ENCODE peak calls at places on chromosomes 3 and 15, in seven cellular contexts. N is endothelial cell of umbilical vein, G is heart left ventricle, W is uterus, S is tibial nerve, R is GM12878, X is lower leg skin. Z is an unnamed sample.
A peak's percentile ranks its signal among the peaks of the same experiment; 100 is the strongest.

GRCh38 chr3:104388624-104389023 is 978.1 kb upstream of the ALCAM start:
- DNase-seq in G (no peak), W (no peak), S (no peak), X (no peak), N (peak; percentile 16), R (no peak), Z (no peak)

GRCh38 chr15:91135201-91136130 is 35.4 kb downstream of the SV2B start:
- DNase-seq in R (peak; percentile 36), G (no peak), S (no peak), N (no peak), X (no peak), W (no peak), Z (no peak)

GRCh38 chr3:75906555-75907112 is 121.3 kb upstream of the ZNF717 start:
- DNase-seq in G (no peak), N (no peak), S (no peak), X (no peak), R (no peak), W (no peak), Z (no peak)

GRCh38 chr3:193522473-193522872 is 32.2 kb downstream of the ATP13A4 start:
- DNase-seq in N (no peak), X (peak; percentile 28), S (no peak), R (no peak), W (no peak), G (no peak), Z (no peak)

GRCh38 chr3:114253505-114253904 is 16.1 kb upstream of the ZNF80 start:
- DNase-seq in S (no peak), W (no peak), R (no peak), G (no peak), X (no peak), N (no peak), Z (no peak)

GRCh38 chr15:88912500-88912921 is 668 bp downstream of the MFGE8 start:
- DNase-seq in W (peak; percentile 67), N (no peak), S (no peak), X (no peak), G (peak; percentile 79), R (no peak), Z (no peak)

GRCh38 chr3:40313975-40314860 is 4.7 kb downstream of the EIF1B start:
- DNase-seq in R (no peak), N (peak; percentile 2), S (peak; percentile 18), X (peak; percentile 33), W (no peak), G (no peak), Z (no peak)

GRCh38 chr15:88769161-88769971 is 33.9 kb upstream of the ACAN start:
- DNase-seq in S (no peak), G (no peak), W (no peak), X (no peak), N (no peak), R (no peak), Z (no peak)

GRCh38 chr3:10932596-10932995 is 60.0 kb upstream of the SLC6A1 start:
- DNase-seq in R (no peak), G (no peak), S (no peak), N (no peak), W (no peak), X (no peak), Z (no peak)

GRCh38 chr3:73072634-73073033 is 11.2 kb downstream of the EBLN2 start:
- DNase-seq in X (no peak), W (no peak), G (no peak), R (no peak), N (no peak), S (no peak), Z (no peak)

GRCh38 chr3:113985526-113985925 is 37.7 kb downstream of the ZDHHC23 start:
- DNase-seq in S (no peak), G (no peak), R (peak; percentile 16), W (no peak), X (no peak), N (no peak), Z (no peak)

DNA sequence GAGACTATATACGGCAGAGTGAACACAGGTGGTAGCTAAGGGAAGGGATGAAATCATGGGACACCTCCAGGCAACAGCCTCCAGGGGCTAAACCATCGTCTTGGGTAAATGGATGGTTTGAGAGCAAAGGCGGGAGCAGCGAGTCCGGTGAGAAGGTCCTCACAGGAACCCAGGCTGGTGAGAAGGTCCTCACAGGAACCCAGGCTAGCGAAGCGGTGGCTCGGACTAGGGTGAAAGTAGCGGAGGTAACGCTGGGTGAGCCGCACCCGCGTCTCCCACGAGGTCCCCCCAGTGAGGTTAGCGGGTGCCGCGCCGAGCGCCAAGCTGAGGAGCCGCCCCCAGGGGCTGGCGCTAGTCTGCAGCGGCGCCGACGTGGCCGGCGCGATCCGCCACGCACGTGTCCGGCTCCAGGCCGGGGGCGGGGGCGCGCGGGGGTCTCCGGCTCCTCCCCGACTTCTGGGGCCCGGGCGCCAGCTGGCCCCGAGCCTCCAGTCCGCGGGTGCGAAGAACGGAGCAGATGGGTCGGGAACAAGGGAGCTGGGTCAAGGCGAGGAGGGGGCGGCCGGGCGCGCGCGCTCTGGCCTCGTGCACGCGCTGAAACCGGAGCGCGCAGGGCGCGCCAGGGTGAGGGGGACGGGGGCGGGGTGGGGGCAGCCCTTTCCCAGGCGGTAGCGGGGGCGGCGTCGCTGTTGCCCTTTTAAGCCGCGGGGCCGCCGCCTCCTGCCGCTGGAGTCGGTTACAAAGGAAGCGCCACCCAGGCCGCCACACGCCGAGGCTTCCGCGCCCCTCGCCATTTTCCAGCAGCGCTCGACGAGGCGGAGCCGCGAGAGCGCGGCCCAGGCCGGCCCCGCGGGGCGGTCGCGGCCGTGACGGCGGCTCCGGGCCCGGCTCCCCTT is at the start of gene UBE2Q2:
- DNase-seq in S (peak; percentile 43), X (peak; percentile 34), N (peak; percentile 71), R (no peak), G (peak; percentile 90), W (peak; percentile 72), Z (peak; percentile 72)
- TF ChIP-seq POLR2A in S (no peak), X (no peak), N (no peak), R (peak; percentile 81), G (no peak), W (peak; percentile 65), Z (no peak)

GRCh38 chr3:28239108-28239507 is 2.3 kb upstream of the CMC1 start:
- DNase-seq in W (no peak), R (no peak), S (no peak), N (no peak), G (no peak), X (no peak), Z (no peak)

GRCh38 chr3:28242519-28242918 is 1.1 kb downstream of the CMC1 start:
- DNase-seq in W (no peak), X (no peak), S (no peak), R (no peak), N (no peak), G (no peak), Z (no peak)

GRCh38 chr3:28243424-28244106 is 2.1 kb downstream of the CMC1 start:
- DNase-seq in W (no peak), X (no peak), R (no peak), S (no peak), N (no peak), G (no peak), Z (no peak)

GRCh38 chr3:28240440-28240839 is 979 bp upstream of the CMC1 start:
- DNase-seq in G (no peak), N (peak; percentile 1), S (no peak), X (no peak), R (no peak), W (no peak), Z (no peak)

DNA sequence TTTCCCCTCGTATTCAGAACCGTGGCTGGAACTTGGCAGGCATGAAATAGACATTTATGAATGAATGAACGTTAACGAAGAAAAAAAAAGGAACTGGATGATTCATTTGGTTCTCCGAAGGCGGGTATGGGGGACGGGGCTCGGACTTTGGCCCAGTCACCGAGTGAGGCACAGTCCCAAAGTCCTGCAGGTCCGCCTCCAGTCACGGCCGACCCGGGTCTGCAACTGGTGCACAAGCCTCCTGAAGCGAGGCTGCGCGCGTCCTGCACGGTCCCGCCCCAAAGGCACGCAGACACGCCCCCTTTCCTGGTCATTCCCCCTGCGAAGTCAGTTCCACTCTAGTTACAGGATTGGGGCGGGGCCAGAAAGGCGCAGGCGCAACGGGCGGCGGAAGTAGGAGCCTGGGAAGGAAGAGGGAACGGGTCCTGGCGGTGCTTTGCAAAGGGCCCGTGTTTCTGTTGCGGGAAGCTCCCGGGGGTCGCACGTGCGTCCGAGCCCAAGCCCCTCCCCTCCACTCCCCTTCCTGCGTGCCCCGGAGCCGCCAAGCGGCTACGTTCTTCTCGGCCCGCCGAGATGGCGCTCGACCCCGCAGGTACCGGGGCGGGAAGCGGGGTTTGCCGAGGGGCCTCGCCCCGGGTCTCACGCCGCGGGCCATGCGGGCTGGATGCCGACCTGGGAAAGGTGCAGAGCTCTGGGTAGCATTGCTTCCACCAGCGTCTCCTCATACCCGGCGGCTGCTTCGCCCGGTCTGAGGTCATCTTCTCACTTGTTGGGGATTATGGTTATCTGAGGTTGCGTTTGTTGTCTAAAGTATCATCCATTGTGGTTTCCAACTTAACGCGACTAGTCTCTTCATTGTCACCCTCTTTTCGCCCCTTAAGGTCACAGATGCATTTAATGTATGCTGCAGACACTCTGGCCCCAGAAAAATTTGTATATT is at the start of gene CMC1:
- DNase-seq in W (peak; percentile 98), N (peak; percentile 98), R (peak; percentile 85), G (peak; percentile 99), X (peak; percentile 97), S (peak; percentile 97), Z (peak; percentile 68)
- TF ChIP-seq POLR2A in W (peak; percentile 85), N (peak; percentile 91), R (peak; percentile 84), G (peak; percentile 95), X (no peak), S (peak; percentile 75), Z (peak; percentile 87)

DNA sequence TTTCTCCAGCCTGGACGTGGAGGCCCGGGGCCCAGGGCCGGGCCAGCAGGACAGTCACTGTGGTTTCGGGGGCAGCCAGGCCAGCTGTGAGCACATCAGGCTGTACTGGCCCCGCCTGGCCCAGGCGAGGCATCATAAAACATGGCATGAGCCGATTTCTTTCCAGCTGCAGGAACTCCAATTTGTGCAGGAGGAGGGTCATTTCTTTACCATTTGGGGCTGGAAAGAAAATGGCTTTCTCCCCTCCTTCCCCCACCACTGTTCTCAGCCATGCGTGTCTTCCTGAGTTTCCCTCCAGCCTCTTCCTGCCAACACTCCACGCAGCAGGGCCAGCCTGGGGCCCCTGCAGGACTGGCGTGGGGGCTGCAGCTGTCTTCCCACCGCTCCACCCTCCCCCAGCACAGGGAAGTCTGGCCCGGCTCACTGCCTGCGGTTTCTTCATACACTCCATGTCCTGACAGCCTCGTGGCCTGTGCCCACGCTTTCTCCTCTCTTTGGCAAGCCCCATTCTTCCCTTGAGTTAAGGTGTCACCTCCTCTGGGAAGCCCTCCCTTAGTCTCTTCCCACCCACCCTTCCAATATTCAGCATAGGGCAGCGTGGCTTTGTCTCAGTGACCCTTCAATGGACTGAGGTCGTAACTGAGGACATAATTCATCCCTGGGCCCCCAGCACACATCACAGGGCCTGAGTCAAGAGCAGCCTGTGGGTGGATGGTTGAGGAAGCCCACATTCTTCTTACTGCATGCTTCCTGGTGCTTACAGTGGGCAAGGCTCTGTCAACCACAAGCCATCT is 135.8 kb downstream of the CHSY1 start:
- DNase-seq in S (peak; percentile 36), G (no peak), R (no peak), N (no peak), W (peak; percentile 68), X (no peak), Z (no peak)
- TF ChIP-seq POLR2A in S (no peak), G (no peak), R (no peak), N (no peak), W (no peak), X (no peak), Z (no peak)

GRCh38 chr15:24956131-24956838 is 1.5 kb downstream of the SNRPN start:
- DNase-seq in R (peak; percentile 57), W (peak; percentile 58), X (peak; percentile 54), G (peak; percentile 83), S (peak; percentile 53), N (peak; percentile 71), Z (peak; percentile 30)

GRCh38 chr15:24955549-24955929 is 752 bp downstream of the SNRPN start:
- DNase-seq in X (no peak), G (peak; percentile 73), W (peak; percentile 18), N (no peak), R (no peak), S (no peak), Z (no peak)

GRCh38 chr15:24957691-24958090 is 2.9 kb downstream of the SNRPN start:
- DNase-seq in G (no peak), W (no peak), N (no peak), X (no peak), S (no peak), R (no peak), Z (no peak)

GRCh38 chr15:24954783-24955548 is at the start of the genes SNRPN and SNURF:
- DNase-seq in N (peak; percentile 68), R (peak; percentile 11), G (peak; percentile 90), W (peak; percentile 64), S (peak; percentile 43), X (peak; percentile 42), Z (peak; percentile 27)
- TF ChIP-seq POLR2A in N (peak; percentile 82), R (peak; percentile 96), G (peak; percentile 74), W (peak; percentile 65), S (peak; percentile 18), X (no peak), Z (peak; percentile 84)